ENCODE peak calls at places on chromosomes 16 and 17, in ten cellular contexts. T is A549; Z is SJCRH30; Y is HCT116; F is keratinocyte; V is mucosa of descending colon; J is tibial artery; P is body of pancreas; E is naive thymus-derived CD4-positive, alpha-beta T cell; B is uterus. W is an unnamed sample.
A peak's percentile ranks its signal among the peaks of the same experiment; 100 is the strongest.

GRCh38 chr16:79788949-79789348 is 188.4 kb upstream of the MAF start:
- DNase-seq in T (no peak), Z (no peak), Y (no peak), F (no peak), V (no peak), J (no peak), P (no peak), E (no peak), B (peak; percentile 54), W (no peak)

GRCh38 chr16:49112754-49113153 is 168.9 kb downstream of the CBLN1 start:
- DNase-seq in T (no peak), Z (no peak), Y (no peak), F (no peak), V (no peak), J (no peak), P (peak; percentile 16), E (no peak), B (peak; percentile 39), W (no peak)

GRCh38 chr16:79278506-79278905 is 322.0 kb downstream of the MAF start:
- DNase-seq in T (no peak), Z (no peak), Y (no peak), F (no peak), V (no peak), J (no peak), P (no peak), E (peak; percentile 64), B (no peak), W (peak; percentile 67)

GRCh38 chr17:48576479-48577309 is 1.5 kb downstream of the HOXB4 start:
- DNase-seq in T (no peak), Z (no peak), Y (no peak), F (no peak), V (no peak), J (no peak), P (no peak), E (no peak), B (no peak), W (no peak)

GRCh38 chr17:13671341-13671740 is 69.6 kb upstream of the HS3ST3A1 start:
- DNase-seq in T (no peak), Z (no peak), Y (no peak), F (no peak), V (no peak), J (no peak), P (no peak), E (no peak), B (no peak), W (no peak)

GRCh38 chr17:75530837-75531723 is 5.6 kb downstream of the LLGL2 start:
- DNase-seq in T (no peak), Z (no peak), Y (no peak), F (no peak), V (no peak), J (no peak), P (peak; percentile 32), E (no peak), B (no peak), W (no peak)

GRCh38 chr16:57720142-57720575 is 15.4 kb upstream of the KATNB1 start:
- DNase-seq in T (peak; percentile 75), Z (peak; percentile 48), Y (no peak), F (no peak), V (peak; percentile 75), J (no peak), P (peak; percentile 84), E (no peak), B (no peak), W (no peak)

GRCh38 chr16:87560428-87561199 is 41.7 kb upstream of the JPH3 start:
- DNase-seq in T (peak; percentile 83), Z (peak; percentile 14), Y (peak; percentile 93), F (no peak), V (peak; percentile 69), J (peak; percentile 87), P (peak; percentile 20), E (no peak), B (no peak), W (no peak)

GRCh38 chr17:60496051-60496450 is 30.0 kb downstream of the APPBP2 start:
- DNase-seq in T (no peak), Z (no peak), Y (no peak), F (no peak), V (no peak), J (no peak), P (no peak), E (no peak), B (no peak), W (no peak)

DNA sequence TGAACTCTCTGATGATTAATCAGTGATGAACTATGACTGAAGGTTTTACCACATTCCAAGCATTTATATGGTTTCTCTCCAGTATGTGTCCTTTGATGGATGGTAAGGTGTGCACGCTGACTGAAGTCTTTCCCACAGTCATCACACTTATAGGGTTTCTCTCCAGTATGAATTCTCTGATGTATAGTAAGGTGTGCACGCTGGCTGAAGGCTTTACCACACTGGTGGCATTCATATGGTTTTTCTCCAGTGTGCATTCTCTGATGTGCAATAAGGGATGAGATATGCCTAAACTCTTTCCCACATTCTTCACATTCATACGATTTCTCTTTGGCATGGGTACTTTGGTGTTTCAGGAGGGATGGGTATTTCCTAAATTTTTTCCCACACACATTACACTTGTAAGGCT is 16.4 kb downstream of the ZNF287 start:
- DNase-seq in T (peak; percentile 24), Z (no peak), Y (no peak), F (no peak), V (no peak), J (no peak), P (no peak), E (no peak), B (no peak), W (no peak)
- H3K4me3 ChIP-seq in T (no peak overlapping the region), Z (no peak overlapping the region), Y (no peak overlapping the region), F (no peak overlapping the region), V (no peak overlapping the region), J (no peak overlapping the region), P (no peak overlapping the region), E (no peak overlapping the region), B (no peak overlapping the region), W (no peak overlapping the region)

GRCh38 chr16:84825896-84826557 is 6.2 kb downstream of the CRISPLD2 start:
- DNase-seq in T (no peak), Z (no peak), Y (no peak), F (no peak), V (no peak), J (no peak), P (no peak), E (no peak), B (no peak), W (no peak)

GRCh38 chr16:84828322-84828721 is 8.5 kb downstream of the CRISPLD2 start:
- DNase-seq in T (no peak), Z (no peak), Y (no peak), F (no peak), V (no peak), J (no peak), P (no peak), E (no peak), B (peak; percentile 14), W (no peak)

GRCh38 chr16:84826558-84826941 is 6.8 kb downstream of the CRISPLD2 start:
- DNase-seq in T (no peak), Z (no peak), Y (no peak), F (no peak), V (peak; percentile 52), J (no peak), P (peak; percentile 44), E (no peak), B (peak; percentile 85), W (no peak)

GRCh38 chr16:84827897-84828296 is 8.1 kb downstream of the CRISPLD2 start:
- DNase-seq in T (no peak), Z (no peak), Y (no peak), F (no peak), V (no peak), J (no peak), P (no peak), E (no peak), B (no peak), W (no peak)

DNA sequence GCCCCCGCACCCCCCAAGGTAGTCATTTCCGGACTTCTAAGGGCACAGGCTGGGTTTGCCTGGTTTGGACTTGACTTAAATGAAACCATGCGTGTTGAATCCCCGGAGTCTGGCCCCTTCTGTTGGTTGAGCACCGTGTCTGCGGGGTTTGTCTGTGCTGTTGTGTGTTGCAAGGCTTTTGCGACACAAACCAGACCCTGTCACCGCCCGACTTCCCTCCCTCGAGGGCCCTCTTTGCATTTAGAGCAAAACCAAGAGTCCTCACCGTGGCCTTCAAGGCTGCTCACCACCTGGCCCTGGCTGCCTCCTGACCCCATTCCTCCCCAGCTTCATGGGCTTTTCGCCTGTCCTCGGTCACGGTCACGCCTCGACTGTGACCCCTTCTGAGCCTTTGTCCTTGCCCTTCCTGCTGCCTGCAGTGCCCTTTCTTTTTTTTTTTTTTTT is 7.4 kb downstream of the CRISPLD2 start:
- DNase-seq in T (no peak), Z (no peak), Y (no peak), F (no peak), V (no peak), J (no peak), P (peak; percentile 53), E (no peak), B (peak; percentile 76), W (no peak)
- H3K4me1 ChIP-seq in T (no peaks in the 10 kb centered on the region), Z (no peaks in the 10 kb centered on the region), Y (peaks cover 6% of the 10 kb centered on the region), F (no peaks in the 10 kb centered on the region), V (no peaks in the 10 kb centered on the region), J (no peaks in the 10 kb centered on the region), P (no peaks in the 10 kb centered on the region), E (no peaks in the 10 kb centered on the region), B (peaks cover 30% of the 10 kb centered on the region), W (no peaks in the 10 kb centered on the region)

DNA sequence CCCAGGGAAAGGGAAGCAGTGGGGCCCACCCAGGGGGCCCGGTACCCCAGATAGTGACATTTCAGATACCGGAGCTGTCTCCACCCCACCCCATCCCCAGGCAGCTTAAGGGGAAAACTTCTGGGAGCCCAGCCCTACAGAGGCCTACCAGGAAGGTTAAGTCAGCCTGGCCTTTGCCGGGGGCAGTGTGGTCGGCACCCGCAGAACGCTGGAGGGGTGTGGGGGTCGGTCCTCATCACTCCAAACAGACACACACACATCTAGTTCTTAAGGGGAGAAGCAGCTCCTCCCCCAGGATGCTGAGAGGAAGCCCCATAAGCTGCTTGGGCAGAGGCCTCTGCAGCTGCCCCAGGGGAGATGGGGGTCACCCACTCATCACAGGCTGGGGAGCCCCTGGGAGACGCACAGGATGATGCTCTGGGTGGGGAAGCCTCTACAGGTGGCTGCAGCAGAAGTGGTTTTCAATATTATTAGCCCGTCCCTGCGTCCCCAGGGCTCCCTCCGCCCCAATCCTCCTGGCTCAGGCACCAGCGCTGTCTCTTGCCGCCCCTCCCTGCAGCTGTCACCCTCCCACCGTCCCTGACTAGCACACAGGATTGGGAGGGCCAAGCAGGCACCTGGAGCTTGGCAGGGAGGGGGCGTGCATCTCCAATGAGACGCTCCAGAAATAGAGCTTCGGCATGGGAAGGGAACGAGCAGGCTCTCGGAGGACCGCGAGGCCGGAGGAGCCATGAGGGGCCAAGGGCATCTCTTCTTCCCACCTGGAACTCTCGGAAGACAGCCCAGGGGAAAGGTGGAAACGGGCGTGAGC is 1.4 kb upstream of the ABR start:
- DNase-seq in T (no peak), Z (peak; percentile 18), Y (no peak), F (no peak), V (no peak), J (no peak), P (no peak), E (no peak), B (no peak), W (no peak)
- H3K4me3 ChIP-seq in T (no peak overlapping the region), Z (no peak overlapping the region), Y (no peak overlapping the region), F (no peak overlapping the region), V (no peak overlapping the region), J (no peak overlapping the region), P (no peak overlapping the region), E (no peak overlapping the region), B (no peak overlapping the region), W (no peak overlapping the region)

DNA sequence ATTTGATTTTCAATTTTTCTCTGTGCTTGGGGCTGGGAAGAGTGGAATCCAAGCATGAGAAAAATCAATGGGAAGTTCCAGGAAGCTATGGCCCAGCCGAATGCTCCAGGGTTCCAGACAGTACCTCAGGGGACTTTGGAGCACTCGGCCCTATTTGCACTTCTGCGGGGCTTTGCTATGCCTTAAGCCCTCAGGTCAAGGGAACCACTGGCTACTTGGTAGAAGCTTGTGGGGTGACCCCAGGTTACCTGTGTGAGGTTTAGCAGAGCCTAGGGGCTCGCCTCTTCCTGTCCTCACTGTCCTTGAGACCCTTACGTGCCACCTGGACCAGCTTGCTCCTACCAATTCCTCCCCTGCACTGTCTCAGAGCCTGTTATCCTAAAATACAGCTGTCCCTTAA is 121.3 kb downstream of the MGAT5B start:
- DNase-seq in T (no peak), Z (no peak), Y (no peak), F (no peak), V (no peak), J (no peak), P (no peak), E (no peak), B (no peak), W (no peak)
- H3K4me1 ChIP-seq in T (peaks cover 7% of the 10 kb centered on the region), Z (peaks cover 7% of the 10 kb centered on the region), Y (no peaks in the 10 kb centered on the region), F (no peaks in the 10 kb centered on the region), V (no peaks in the 10 kb centered on the region), J (no peaks in the 10 kb centered on the region), P (no peaks in the 10 kb centered on the region), E (peaks cover 9% of the 10 kb centered on the region), B (no peaks in the 10 kb centered on the region), W (no peaks in the 10 kb centered on the region)

W was measured in CD4-positive, CD25-positive, alpha-beta regulatory T cell.